ENCODE peak calls at places on chromosomes 1 and 21, in nine cellular contexts. F, W, A, O, T, P, Q, J and S are unnamed samples.

GRCh38 chr1:119549719-119550141 is 42.7 kb downstream of the HSD3B1 start:
- DNase-seq in P (peak), J (peak), A (no peak), F (peak), O (peak), Q (peak), T (peak), W (peak), S (peak)

GRCh38 chr1:45892068-45892785 is 88.8 kb downstream of the MAST2 start:
- DNase-seq in P (no peak), Q (no peak), A (peak), J (no peak), W (no peak), F (peak), T (no peak), O (no peak), S (no peak)

GRCh38 chr1:116226017-116226416 is 114.8 kb downstream of the MAB21L3 start:
- DNase-seq in A (no peak), Q (no peak), P (no peak), W (no peak), T (no peak), O (no peak), J (no peak), F (no peak), S (no peak)

GRCh38 chr1:173798078-173798477 is 26.4 kb upstream of the DARS2 start:
- DNase-seq in F (no peak), O (no peak), Q (no peak), J (no peak), A (peak), P (no peak), T (no peak), W (no peak), S (no peak)

GRCh38 chr1:85579619-85580018 is 942 bp upstream of the CCN1 start:
- DNase-seq in O (no peak), P (no peak), F (peak), W (no peak), T (no peak), J (no peak), Q (no peak), A (no peak), S (no peak)

GRCh38 chr1:212260557-212261342 is 24.5 kb upstream of the PPP2R5A start:
- DNase-seq in J (no peak), W (no peak), O (no peak), A (peak), P (no peak), T (no peak), Q (peak), F (no peak), S (no peak)

GRCh38 chr1:159532922-159533321 is 2.9 kb downstream of the OR10J5 start:
- DNase-seq in J (no peak), P (no peak), W (no peak), T (no peak), Q (no peak), O (no peak), F (no peak), A (no peak), S (no peak)

GRCh38 chr1:42167611-42168396 is 3.3 kb upstream of the GUCA2A start:
- DNase-seq in P (no peak), Q (no peak), A (no peak), T (no peak), W (no peak), J (no peak), O (no peak), F (no peak), S (no peak)

GRCh38 chr1:150970818-150971582 is 3.6 kb downstream of the CERS2 start:
- DNase-seq in T (peak), P (no peak), F (peak), J (no peak), W (peak), O (no peak), A (no peak), Q (no peak), S (no peak)

GRCh38 chr1:115643219-115643618 is 1.4 kb downstream of the VANGL1 start:
- DNase-seq in P (no peak), J (no peak), F (no peak), Q (no peak), A (no peak), W (no peak), O (no peak), T (no peak), S (no peak)

GRCh38 chr21:39556176-39556575 is 56.6 kb upstream of the B3GALT5 start:
- DNase-seq in A (no peak), W (no peak), J (peak), P (no peak), Q (no peak), O (peak), T (no peak), F (no peak), S (peak)

GRCh38 chr1:85137660-85138059 is 63.2 kb downstream of the SYDE2 start:
- DNase-seq in W (peak), J (peak), O (peak), F (peak), P (peak), Q (no peak), A (no peak), T (no peak), S (peak)

GRCh38 chr1:48677306-48678287 is 99.1 kb downstream of the BEND5 start:
- DNase-seq in P (peak), O (peak), T (no peak), F (peak), J (peak), A (no peak), Q (peak), W (peak), S (peak)

GRCh38 chr1:18100493-18101063 is 7.0 kb upstream of the IGSF21 start:
- DNase-seq in F (peak), P (peak), Q (peak), A (no peak), W (peak), O (peak), T (no peak), J (peak), S (peak)

GRCh38 chr1:55623339-55623738 is 408.2 kb upstream of the USP24 start:
- DNase-seq in W (no peak), O (no peak), J (no peak), F (peak), Q (no peak), A (no peak), T (no peak), P (no peak), S (no peak)

GRCh38 chr1:203628997-203629508 is 2.4 kb downstream of the ATP2B4 start:
- DNase-seq in F (no peak), T (no peak), W (no peak), O (no peak), P (no peak), J (no peak), A (no peak), Q (peak), S (no peak)

GRCh38 chr1:193241132-193241827 is 54.9 kb upstream of the B3GALT2 start:
- DNase-seq in Q (peak), O (no peak), P (no peak), T (no peak), W (no peak), A (no peak), F (no peak), J (no peak), S (no peak)

GRCh38 chr1:64004451-64004850 is 199.0 kb upstream of the UBE2U start:
- DNase-seq in F (no peak), J (no peak), W (no peak), O (no peak), Q (no peak), T (no peak), A (no peak), P (no peak), S (no peak)

GRCh38 chr1:81834921-81835698 is 34.4 kb downstream of the ADGRL2 start:
- DNase-seq in T (no peak), O (no peak), F (peak), W (no peak), P (no peak), Q (no peak), A (no peak), J (no peak), S (no peak)

GRCh38 chr1:25679170-25679569 is 62.6 kb downstream of the MAN1C1 start:
- DNase-seq in F (no peak), T (no peak), P (no peak), J (no peak), A (no peak), O (no peak), W (no peak), Q (no peak), S (no peak)

GRCh38 chr1:181423301-181423918 is 59.9 kb upstream of the CACNA1E start:
- DNase-seq in W (peak), T (no peak), F (no peak), A (peak), Q (peak), J (peak), P (peak), O (peak), S (peak)